ENCODE peak calls at places on chromosomes 12 and 14, in seven cellular contexts. Y is MM.1S, Q is HCT116, E is GM23338, I is GM23248, H is PC-3, V is hepatocyte. Z is an unnamed sample.

GRCh38 chr12:62604856-62605255 is 138.2 kb downstream of the MON2 start:
- DNase-seq in Q (no peak), V (no peak), H (no peak), E (no peak), Y (no peak), I (peak; percentile 66), Z (no peak)

GRCh38 chr12:24814379-24815086 is 134.4 kb downstream of the BCAT1 start:
- DNase-seq in H (no peak), E (no peak), Y (peak; percentile 68), V (no peak), Q (no peak), I (no peak), Z (peak; percentile 74)

GRCh38 chr14:93090826-93091583 is 24.7 kb downstream of the ITPK1 start:
- DNase-seq in V (no peak), Y (no peak), Q (no peak), I (peak; percentile 28), E (no peak), H (no peak), Z (no peak)

GRCh38 chr12:95608252-95609033 is 57.2 kb upstream of the USP44 start:
- DNase-seq in Y (no peak), Q (no peak), E (peak; percentile 67), H (peak; percentile 91), I (peak; percentile 96), V (peak; percentile 45), Z (no peak)

GRCh38 chr14:30559638-30560071 is 697 bp downstream of the G2E3 start:
- DNase-seq in V (peak; percentile 31), E (peak; percentile 34), Y (peak; percentile 6), I (peak; percentile 64), H (peak; percentile 54), Q (no peak), Z (peak; percentile 56)

GRCh38 chr14:96264850-96265249 is 8.8 kb downstream of the BDKRB1 start:
- DNase-seq in H (peak; percentile 32), Y (no peak), V (no peak), Q (no peak), E (peak; percentile 60), I (peak; percentile 59), Z (no peak)

GRCh38 chr12:24111591-24111990 is 162.1 kb upstream of the SOX5 start:
- DNase-seq in E (no peak), V (no peak), Y (no peak), Q (no peak), H (no peak), I (peak; percentile 7), Z (no peak)

GRCh38 chr14:38078393-38078792 is 129.3 kb upstream of the SSTR1 start:
- DNase-seq in E (no peak), H (peak; percentile 17), V (no peak), Q (no peak), Y (peak; percentile 25), I (no peak), Z (peak; percentile 17)

GRCh38 chr12:5505116-5505515 is 73.2 kb downstream of the NTF3 start:
- DNase-seq in H (no peak), I (no peak), E (no peak), Y (no peak), Q (no peak), V (no peak), Z (no peak)

GRCh38 chr12:52518574-52519469 is 1.4 kb downstream of the KRT5 start:
- DNase-seq in E (no peak), H (no peak), Q (no peak), I (no peak), Y (no peak), V (no peak), Z (no peak)

GRCh38 chr14:93135399-93135798 is 19.7 kb upstream of the ITPK1 start:
- DNase-seq in Q (no peak), E (no peak), V (no peak), I (no peak), H (peak; percentile 30), Y (no peak), Z (no peak)

GRCh38 chr14:100018482-100018881 is 46.7 kb upstream of the EVL start:
- DNase-seq in V (peak; percentile 41), E (no peak), Q (no peak), Y (no peak), I (no peak), H (peak; percentile 40), Z (no peak)

GRCh38 chr14:100025111-100025510 is 40.1 kb upstream of the EVL start:
- DNase-seq in Y (peak; percentile 6), I (peak; percentile 69), V (peak; percentile 74), E (peak; percentile 75), Q (peak; percentile 35), H (peak; percentile 58), Z (peak; percentile 38)

GRCh38 chr14:100019156-100019882 is 45.9 kb upstream of the EVL start:
- DNase-seq in E (peak; percentile 20), Q (no peak), H (no peak), Y (no peak), I (no peak), V (peak; percentile 80), Z (no peak)

GRCh38 chr14:100020623-100021022 is 44.6 kb upstream of the EVL start:
- DNase-seq in E (no peak), Q (no peak), H (no peak), I (no peak), Y (no peak), V (no peak), Z (no peak)

GRCh38 chr14:100022772-100023451 is 42.3 kb upstream of the EVL start:
- DNase-seq in H (no peak), V (peak; percentile 55), Q (no peak), I (peak; percentile 94), E (no peak), Y (no peak), Z (no peak)
- TF ChIP-seq EZH2phosphoT487 in H (no peak), V (no peak), Q (no peak), I (no peak), E (no peak), Y (no peak), Z (no peak)

DNA sequence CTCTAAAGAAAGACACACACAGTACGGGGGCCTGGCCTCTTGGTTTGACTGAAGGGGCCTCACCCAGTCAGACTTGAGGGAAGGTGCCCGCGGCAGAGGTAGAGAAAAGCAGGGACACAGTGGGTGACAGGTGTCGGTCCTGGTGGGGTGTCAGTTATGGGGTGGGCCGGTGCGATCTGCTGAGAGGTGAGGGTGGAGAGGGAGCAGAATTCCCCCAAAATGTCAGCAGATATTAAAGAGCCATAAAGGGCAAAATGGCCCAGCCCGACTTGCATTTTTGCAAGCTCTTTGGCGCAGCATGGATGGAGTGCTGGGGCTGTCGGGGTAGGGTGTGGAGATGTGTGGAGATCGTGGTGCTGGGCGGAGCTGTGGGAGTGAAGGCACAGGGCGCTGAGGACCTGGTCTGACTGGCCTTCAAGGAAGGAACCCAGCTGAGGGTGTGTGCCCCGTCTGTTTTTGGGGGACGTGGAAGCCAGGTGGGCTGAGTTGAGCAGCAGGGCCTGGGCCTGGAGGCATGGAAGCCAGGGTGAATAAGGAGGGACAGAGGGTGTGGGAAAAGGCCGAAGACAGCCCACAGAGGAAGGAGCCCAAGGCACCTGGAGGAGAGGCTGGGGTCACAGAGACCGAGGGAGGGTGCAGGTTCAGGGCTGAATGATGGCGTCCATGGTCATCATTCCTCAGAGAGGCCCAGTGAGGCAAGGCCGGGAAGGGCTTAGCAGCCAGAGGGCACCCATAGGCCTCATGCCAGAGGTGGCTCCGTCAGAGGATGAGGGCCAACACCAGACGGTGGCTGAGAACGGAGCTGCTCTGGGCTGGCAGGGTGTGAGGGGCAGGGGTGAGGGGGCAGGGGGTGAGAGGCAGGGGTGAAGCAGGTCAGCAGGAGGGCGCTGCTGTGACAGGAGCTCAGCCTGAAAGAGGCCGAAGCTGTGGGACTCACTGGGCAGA is 48.2 kb upstream of the DYNC1H1 start:
- DNase-seq in V (no peak), H (no peak), Y (no peak), Q (no peak), E (no peak), I (no peak), Z (no peak)
- H4K20me1 ChIP-seq in V (no peaks in the 10 kb centered on the region), H (no peaks in the 10 kb centered on the region), Y (no peaks in the 10 kb centered on the region), Q (no peaks in the 10 kb centered on the region), E (no peaks in the 10 kb centered on the region), I (no peaks in the 10 kb centered on the region), Z (no peaks in the 10 kb centered on the region)

GRCh38 chr12:65786041-65786440 is 38.2 kb upstream of the HMGA2 start:
- DNase-seq in E (no peak), Y (no peak), V (no peak), I (no peak), Q (no peak), H (no peak), Z (no peak)

GRCh38 chr12:65781681-65782269 is 42.5 kb upstream of the HMGA2 start:
- DNase-seq in V (no peak), H (no peak), I (no peak), Q (no peak), E (peak; percentile 52), Y (no peak), Z (no peak)

GRCh38 chr12:65785500-65785899 is 38.8 kb upstream of the HMGA2 start:
- DNase-seq in I (no peak), Q (no peak), V (no peak), E (no peak), Y (no peak), H (no peak), Z (no peak)

GRCh38 chr12:65787056-65787855 is 37.0 kb upstream of the HMGA2 start:
- DNase-seq in I (no peak), V (no peak), E (no peak), Y (no peak), H (no peak), Q (no peak), Z (no peak)

GRCh38 chr12:65784616-65785015 is 39.7 kb upstream of the HMGA2 start:
- DNase-seq in Y (no peak), H (no peak), V (no peak), E (no peak), Q (no peak), I (peak; percentile 40), Z (no peak)
- H3K9me2 ChIP-seq in Y (no peaks in the 10 kb centered on the region), H (no peaks in the 10 kb centered on the region), V (no peaks in the 10 kb centered on the region), E (no peaks in the 10 kb centered on the region), Q (no peaks in the 10 kb centered on the region), I (no peaks in the 10 kb centered on the region), Z (no peaks in the 10 kb centered on the region)

GRCh38 chr14:100787659-100788058 is 38.3 kb upstream of the MEG3 start:
- DNase-seq in I (no peak), H (no peak), V (no peak), E (no peak), Q (no peak), Y (no peak), Z (no peak)

GRCh38 chr14:100789460-100790417 is 36.2 kb upstream of the MEG3 start:
- DNase-seq in I (peak; percentile 30), E (no peak), Q (no peak), V (no peak), H (no peak), Y (no peak), Z (no peak)

GRCh38 chr14:100786820-100787219 is 39.1 kb upstream of the MEG3 start:
- DNase-seq in Q (no peak), H (no peak), V (no peak), Y (no peak), E (no peak), I (no peak), Z (no peak)

GRCh38 chr14:100790785-100791667 is 34.9 kb upstream of the MEG3 start:
- DNase-seq in I (no peak), V (peak; percentile 80), Q (no peak), Y (no peak), H (no peak), E (no peak), Z (no peak)

GRCh38 chr14:100788517-100789365 is 37.2 kb upstream of the MEG3 start:
- DNase-seq in Y (no peak), I (no peak), H (no peak), E (no peak), V (no peak), Q (no peak), Z (no peak)
- TF ChIP-seq EZH2phosphoT487 in Y (no peak), I (no peak), H (no peak), E (no peak), V (no peak), Q (no peak), Z (no peak)

Z was measured in OCI-LY7.